ENCODE peak calls at places on chromosomes 7 and 10, in six cellular contexts. D is AG04450, H is WTC11, K is AG04449, T is M059J, A is lower lobe of right lung. U is an unnamed sample.

GRCh38 chr10:132213917-132214316 is 27.2 kb downstream of the DPYSL4 start:
- DNase-seq in A (no peak), K (no peak), D (no peak), T (no peak), H (no peak), U (no peak)

GRCh38 chr10:6173203-6173602 is 29.5 kb upstream of the PFKFB3 start:
- DNase-seq in T (no peak), H (peak), K (no peak), A (no peak), D (no peak), U (no peak)

GRCh38 chr10:82609845-82610244 is 734.9 kb downstream of the NRG3 start:
- DNase-seq in T (no peak), K (no peak), A (no peak), D (no peak), H (no peak), U (no peak)

GRCh38 chr10:38038107-38038931 is 27.8 kb downstream of the ZNF33A start:
- DNase-seq in T (no peak), A (no peak), H (no peak), K (no peak), D (no peak), U (no peak)

GRCh38 chr10:110137142-110137545 is 70.3 kb upstream of the MXI1 start:
- DNase-seq in K (peak), H (no peak), T (peak), D (peak), A (no peak), U (peak)

GRCh38 chr7:123749537-123749857 is 694 bp upstream of the WASL start:
- DNase-seq in A (peak), D (peak), K (no peak), T (no peak), H (no peak), U (peak)

GRCh38 chr7:43880596-43880995 is 11.3 kb upstream of the MRPS24 start:
- DNase-seq in T (peak), H (no peak), K (no peak), A (no peak), D (no peak), U (no peak)

GRCh38 chr7:7808156-7808555 is 89.7 kb upstream of the RPA3 start:
- DNase-seq in D (peak), K (no peak), A (no peak), H (no peak), T (peak), U (peak)

GRCh38 chr7:104008107-104008506 is 18.6 kb upstream of the RELN start:
- DNase-seq in H (no peak), K (no peak), A (no peak), T (no peak), D (no peak), U (no peak)

GRCh38 chr7:105352018-105352612 is 36.6 kb downstream of the SRPK2 start:
- DNase-seq in K (peak), T (peak), D (peak), H (no peak), A (peak), U (peak)

GRCh38 chr7:101125989-101126650 is 784 bp upstream of the SERPINE1 start:
- DNase-seq in T (peak), D (no peak), K (no peak), H (no peak), A (peak), U (peak)

GRCh38 chr10:5956146-5956914 is 21.0 kb downstream of the IL15RA start:
- DNase-seq in H (no peak), A (peak), T (no peak), D (no peak), K (no peak), U (no peak)

GRCh38 chr7:47609803-47610452 is 28.0 kb upstream of the TNS3 start:
- DNase-seq in H (no peak), A (no peak), K (no peak), D (peak), T (peak), U (no peak)

GRCh38 chr7:901388-902154 is 25.2 kb downstream of the GET4 start:
- DNase-seq in K (no peak), D (peak), A (peak), H (peak), T (peak), U (peak)

GRCh38 chr7:143256325-143256724 is 6.9 kb upstream of the GSTK1 start:
- DNase-seq in A (no peak), H (no peak), T (no peak), D (no peak), K (no peak), U (no peak)

GRCh38 chr10:96858706-96859050 is 26.6 kb downstream of the LCOR start:
- DNase-seq in T (no peak), A (no peak), K (no peak), D (no peak), H (no peak), U (no peak)

GRCh38 chr10:130737622-130738021 is 573.9 kb downstream of the TCERG1L start:
- DNase-seq in H (no peak), K (no peak), A (no peak), D (no peak), T (peak), U (peak)

GRCh38 chr7:151088856-151089699 is 2.8 kb downstream of the AGAP3 start:
- DNase-seq in T (no peak), H (peak), A (peak), K (no peak), D (no peak), U (peak)

GRCh38 chr7:151313857-151314256 is 27.8 kb upstream of the NUB1 start:
- DNase-seq in D (no peak), H (no peak), T (peak), K (no peak), A (no peak), U (peak)

GRCh38 chr10:125084191-125085186 is 75.9 kb downstream of the CTBP2 start:
- DNase-seq in T (peak), K (peak), A (no peak), H (no peak), D (peak), U (peak)

GRCh38 chr10:108360187-108360586 is 1195.7 kb upstream of the SORCS1 start:
- DNase-seq in K (no peak), A (no peak), T (peak), H (no peak), D (no peak), U (peak)

GRCh38 chr7:26648429-26649015 is 215.9 kb downstream of the SKAP2 start:
- DNase-seq in D (no peak), H (no peak), A (no peak), T (peak), K (peak), U (peak)

GRCh38 chr10:3502606-3503005 is 282.4 kb downstream of the KLF6 start:
- DNase-seq in K (no peak), H (no peak), D (no peak), A (no peak), T (no peak), U (no peak)

GRCh38 chr7:150450491-150450992 is at the start of gene GIMAP8:
- DNase-seq in K (no peak), A (peak), D (no peak), T (no peak), H (no peak), U (no peak)

GRCh38 chr10:102113956-102114857 is 6.0 kb downstream of the LDB1 start:
- DNase-seq in K (no peak), A (no peak), H (no peak), T (peak), D (no peak), U (no peak)

GRCh38 chr10:132556994-132557441 is 19.4 kb downstream of the INPP5A start:
- DNase-seq in K (no peak), T (no peak), A (no peak), H (no peak), D (no peak), U (no peak)

GRCh38 chr7:43248961-43249807 is 136.7 kb downstream of the HECW1 start:
- DNase-seq in A (peak), K (peak), D (peak), T (peak), H (no peak), U (peak)

GRCh38 chr7:74612015-74612829 is 45.3 kb upstream of the GTF2I start:
- DNase-seq in K (no peak), D (no peak), H (peak), T (peak), A (peak), U (peak)

GRCh38 chr7:129780257-129781127 is 169.0 kb downstream of the NRF1 start:
- DNase-seq in H (peak), D (no peak), A (peak), T (peak), K (no peak), U (peak)

GRCh38 chr7:29400435-29400834 is 163.2 kb upstream of the PRR15 start:
- DNase-seq in K (no peak), A (no peak), D (no peak), H (no peak), T (no peak), U (no peak)

GRCh38 chr10:12847361-12847975 is 154.0 kb downstream of the CCDC3 start:
- DNase-seq in H (peak), T (no peak), D (no peak), K (no peak), A (no peak), U (no peak)

GRCh38 chr10:62911210-62911963 is 95.2 kb upstream of the EGR2 start:
- DNase-seq in D (no peak), H (no peak), T (no peak), A (no peak), K (no peak), U (no peak)